ENCODE peak calls at places on chromosomes 6 and 20, in five cellular contexts. L is fibroblast of gingiva; Z is activated naive CD8-positive, alpha-beta T cell treated with anti-CD3 and anti-CD28 coated beads, Interleukin-2, amount 50 U/mL, for 16 hours; X is NCI-H748 treated with DMSO at 0.1 percent for 48 hours; K is cardiac muscle cell. F is an unnamed sample.

GRCh38 chr6:132021552-132022375 is 70.6 kb upstream of the CCN2 start:
- DNase-seq in L (no peak), Z (no peak), X (no peak), K (no peak), F (peak; percentile 40)

GRCh38 chr20:9392892-9393857 is 121.2 kb upstream of the LAMP5 start:
- DNase-seq in L (peak; percentile 68), Z (no peak), X (peak; percentile 67), K (peak; percentile 82), F (peak; percentile 64)

GRCh38 chr6:170210026-170210390 is 80.9 kb downstream of the DLL1 start:
- DNase-seq in L (no peak), Z (no peak), X (no peak), K (no peak), F (no peak)

GRCh38 chr6:1527098-1527497 is 82.6 kb upstream of the FOXC1 start:
- DNase-seq in L (peak; percentile 42), Z (no peak), X (no peak), K (peak; percentile 80), F (peak; percentile 37)

GRCh38 chr6:30364591-30364990 is 19.6 kb downstream of the RPP21 start:
- DNase-seq in L (no peak), Z (no peak), X (no peak), K (no peak), F (no peak)

GRCh38 chr6:5782783-5783567 is 223.8 kb downstream of the NRN1 start:
- DNase-seq in L (no peak), Z (no peak), X (no peak), K (no peak), F (no peak)

GRCh38 chr6:158954778-158955177 is 45.2 kb downstream of the RSPH3 start:
- DNase-seq in L (no peak), Z (no peak), X (no peak), K (no peak), F (no peak)

GRCh38 chr20:8601542-8601912 is 467.4 kb upstream of the PLCB4 start:
- DNase-seq in L (no peak), Z (no peak), X (peak; percentile 78), K (no peak), F (no peak)

GRCh38 chr6:129314575-129314974 is 395.4 kb downstream of the ARHGAP18 start:
- DNase-seq in L (no peak), Z (no peak), X (no peak), K (no peak), F (no peak)

GRCh38 chr6:26537846-26538571 is at the start of gene HMGN4:
- DNase-seq in L (peak; percentile 88), Z (peak; percentile 64), X (peak; percentile 95), K (peak; percentile 92), F (peak; percentile 90)

GRCh38 chr6:33983109-33983475 is 162.8 kb downstream of the GRM4 start:
- DNase-seq in L (no peak), Z (no peak), X (no peak), K (peak; percentile 10), F (peak; percentile 35)

GRCh38 chr20:50711113-50711825 is 19.9 kb upstream of the RIPOR3 start:
- DNase-seq in L (no peak), Z (no peak), X (no peak), K (no peak), F (no peak)

GRCh38 chr6:66558189-66558588 is 851.2 kb upstream of the EYS start:
- DNase-seq in L (no peak), Z (no peak), X (no peak), K (no peak), F (no peak)

GRCh38 chr20:43507150-43508080 is at the start of gene L3MBTL1:
- DNase-seq in L (no peak), Z (no peak), X (peak; percentile 5), K (peak; percentile 59), F (peak; percentile 25)

GRCh38 chr20:38426006-38426405 is 9.1 kb downstream of the SNHG17 start:
- DNase-seq in L (peak; percentile 76), Z (no peak), X (no peak), K (peak; percentile 83), F (peak; percentile 92)

GRCh38 chr6:22236626-22237414 is 60.0 kb downstream of the PRL start:
- DNase-seq in L (peak; percentile 96), Z (no peak), X (no peak), K (peak; percentile 75), F (peak; percentile 92)

GRCh38 chr6:170167657-170168159 is 123.2 kb downstream of the DLL1 start:
- DNase-seq in L (no peak), Z (no peak), X (no peak), K (no peak), F (no peak)

GRCh38 chr20:14344746-14345145 is 7.3 kb upstream of the FLRT3 start:
- DNase-seq in L (no peak), Z (no peak), X (peak; percentile 16), K (no peak), F (no peak)